ENCODE peak calls at places on chromosomes 4 and X, in four cellular contexts. T, U, O and X are unnamed samples.

GRCh38 chr4:180669637-180670036 is 1573.6 kb upstream of the TENM3 start:
- DNase-seq in T (no peak), U (no peak), O (no peak), X (no peak)

GRCh38 chrX:318068-318738 is 393 bp downstream of the GTPBP6 start:
- DNase-seq in T (peak; percentile 99), U (peak; percentile 100), O (peak; percentile 99), X (peak; percentile 99)

GRCh38 chrX:107442914-107443527 is 6.4 kb upstream of the FRMPD3 start:
- DNase-seq in T (no peak), U (no peak), O (no peak), X (no peak)

GRCh38 chrX:31213941-31214340 is 142.1 kb upstream of the FTHL17 start:
- DNase-seq in T (no peak), U (peak; percentile 28), O (no peak), X (peak; percentile 16)

GRCh38 chr4:75819121-75819520 is 83.1 kb downstream of the PPEF2 start:
- DNase-seq in T (no peak), U (no peak), O (no peak), X (no peak)

GRCh38 chr4:161841759-161842158 is 322.0 kb downstream of the FSTL5 start:
- DNase-seq in T (no peak), U (no peak), O (no peak), X (peak; percentile 50)

GRCh38 chr4:48963042-48963679 is 22.9 kb upstream of the CWH43 start:
- DNase-seq in T (peak; percentile 74), U (peak; percentile 87), O (peak; percentile 81), X (peak; percentile 78)

GRCh38 chr4:106676173-106676921 is 307.8 kb upstream of the GIMD1 start:
- DNase-seq in T (no peak), U (no peak), O (no peak), X (no peak)

GRCh38 chrX:15465896-15466651 is 27.1 kb downstream of the PIR start:
- DNase-seq in T (no peak), U (peak; percentile 5), O (no peak), X (peak; percentile 19)

GRCh38 chr4:15035152-15035551 is 32.9 kb downstream of the CPEB2 start:
- DNase-seq in T (no peak), U (no peak), O (no peak), X (no peak)

GRCh38 chr4:174873931-174874330 is 44.2 kb upstream of the ADAM29 start:
- DNase-seq in T (no peak), U (no peak), O (peak; percentile 14), X (peak; percentile 41)

GRCh38 chr4:173529505-173530325 is at the start of gene HAND2:
- DNase-seq in T (no peak), U (peak; percentile 94), O (peak; percentile 81), X (peak; percentile 87)

GRCh38 chr4:139848043-139848442 is 182.4 kb downstream of the MGST2 start:
- DNase-seq in T (no peak), U (no peak), O (no peak), X (no peak)

GRCh38 chrX:23380581-23380980 is 45.9 kb downstream of the PTCHD1 start:
- DNase-seq in T (no peak), U (no peak), O (no peak), X (no peak)

GRCh38 chrX:108736509-108737479 is at the start of gene IRS4:
- DNase-seq in T (no peak), U (peak; percentile 79), O (peak; percentile 29), X (no peak)

GRCh38 chrX:108735087-108735679 is 1.2 kb downstream of the IRS4 start:
- DNase-seq in T (no peak), U (peak; percentile 34), O (no peak), X (no peak)

GRCh38 chrX:108737754-108738153 is 1.4 kb upstream of the IRS4 start:
- DNase-seq in T (no peak), U (no peak), O (no peak), X (no peak)

GRCh38 chrX:108734426-108734825 is 1.9 kb downstream of the IRS4 start:
- DNase-seq in T (no peak), U (no peak), O (no peak), X (no peak)

GRCh38 chrX:108735680-108736508 is 469 bp downstream of the IRS4 start:
- DNase-seq in T (no peak), U (peak; percentile 36), O (peak; percentile 20), X (no peak)
- H3K9me3 ChIP-seq in T (peaks cover 12% of the 10 kb centered on the region), U (no peaks in the 10 kb centered on the region), O (no peaks in the 10 kb centered on the region), X (no peaks in the 10 kb centered on the region)

GRCh38 chrX:80246273-80246672 is 174.0 kb upstream of the TENT5D start:
- DNase-seq in T (no peak), U (no peak), O (no peak), X (no peak)
- TF ChIP-seq CTCF in T (no peak), U (no peak), O (no peak), X (no peak)

DNA sequence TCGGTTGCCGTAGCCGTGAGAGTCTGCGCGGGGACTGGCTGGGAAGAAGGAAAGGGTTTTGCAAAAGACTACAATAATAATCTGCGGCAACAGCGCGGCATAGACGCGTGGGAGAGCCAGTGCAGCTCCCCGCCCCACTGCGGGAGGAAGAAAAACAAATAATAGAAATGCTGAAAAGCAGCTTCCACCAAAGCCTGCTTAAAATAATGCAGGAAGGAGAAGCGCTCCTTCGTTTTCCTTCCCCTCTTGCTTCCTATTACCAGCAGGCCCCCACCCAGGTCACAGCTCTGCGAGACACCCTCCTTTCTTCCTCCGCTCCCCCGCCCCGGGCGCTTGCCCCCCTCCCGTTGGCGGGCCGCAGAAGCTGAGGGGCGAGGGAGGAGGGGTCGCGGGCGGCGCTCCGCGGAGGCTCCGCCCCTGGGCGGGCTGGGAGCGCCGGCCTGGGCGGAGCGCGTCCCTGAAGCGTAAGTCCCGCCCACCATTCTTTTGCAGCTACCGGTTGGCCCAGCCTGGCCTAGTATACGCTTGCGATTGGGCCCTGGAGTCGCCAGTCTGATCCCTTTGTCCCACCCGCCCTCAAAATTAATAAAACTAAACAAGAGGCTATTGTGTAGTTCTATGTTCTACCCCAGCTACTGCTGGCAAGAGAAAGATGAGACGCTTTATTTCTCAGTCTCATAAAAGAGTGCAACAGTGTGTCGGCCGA is 636 bp upstream of the AMOT start:
- DNase-seq in T (peak; percentile 83), U (peak; percentile 96), O (peak; percentile 92), X (peak; percentile 83)
- H3K27ac ChIP-seq in T (peak overlapping the region; percentile 85), U (peak overlapping the region; percentile 85), O (peak overlapping the region; percentile 63), X (peak overlapping the region; percentile 89)

DNA sequence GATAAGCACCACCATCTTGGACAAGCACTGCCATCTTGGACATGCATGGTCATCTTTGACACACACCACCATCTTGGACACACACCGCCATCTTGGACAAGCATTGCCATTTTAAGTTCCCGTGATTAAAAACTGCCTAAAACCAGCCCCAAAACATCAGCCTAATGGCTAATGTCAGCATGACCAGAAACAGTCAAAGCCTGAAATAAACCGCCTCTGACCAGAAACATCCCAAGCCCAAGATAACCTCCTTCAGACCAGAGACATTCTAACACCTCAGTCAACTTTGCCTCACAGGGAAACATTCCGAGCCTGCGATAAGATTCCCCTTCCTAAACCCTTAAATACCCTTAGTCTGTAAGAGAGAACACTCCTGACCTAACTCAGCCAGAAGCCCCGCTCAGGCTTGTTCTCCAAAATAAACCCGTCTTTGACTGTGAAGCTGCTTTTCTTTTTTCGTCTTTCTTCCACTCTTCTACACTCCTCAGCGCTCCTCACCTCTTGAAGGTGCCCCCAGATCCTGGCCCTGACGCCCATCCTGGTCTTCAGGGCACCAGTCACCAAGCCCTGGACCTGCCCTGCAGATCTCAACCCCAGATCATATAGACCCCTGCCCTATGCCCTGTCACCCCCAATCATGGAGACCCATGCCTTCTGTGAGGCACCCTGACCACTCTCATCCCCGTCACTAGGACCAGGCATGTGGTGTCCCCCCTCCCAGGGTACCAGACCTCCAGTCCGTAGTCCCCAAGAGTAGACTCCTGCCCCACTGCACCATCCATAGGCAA is 3.7 kb downstream of the ASMTL start:
- DNase-seq in T (no peak), U (no peak), O (peak; percentile 7), X (peak; percentile 5)
- H3K9me3 ChIP-seq in T (no peaks in the 10 kb centered on the region), U (no peaks in the 10 kb centered on the region), O (no peaks in the 10 kb centered on the region), X (no peaks in the 10 kb centered on the region)

DNA sequence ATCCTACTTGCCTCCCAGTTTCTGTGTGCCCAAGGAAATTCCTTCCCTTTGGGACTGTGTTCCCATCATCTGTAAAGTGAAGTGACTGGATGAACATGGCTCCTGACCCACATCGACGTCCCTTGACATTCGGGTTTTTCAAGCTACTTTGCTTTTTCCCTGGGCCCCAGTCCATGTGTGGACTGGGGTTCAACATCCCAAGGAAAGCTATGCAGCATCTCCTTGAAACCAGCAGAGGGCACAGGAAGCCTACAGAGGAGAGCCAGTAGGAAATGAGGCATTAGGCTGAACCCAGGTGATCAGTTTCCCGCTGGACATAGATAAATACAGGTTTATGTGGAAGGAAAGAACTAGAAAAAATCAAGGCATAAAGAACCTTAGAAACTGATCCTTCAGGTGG is 145.1 kb upstream of the ARHGEF9 start:
- DNase-seq in T (no peak), U (peak; percentile 18), O (peak; percentile 12), X (peak; percentile 27)
- TF ChIP-seq CTCF in T (peak; percentile 9), U (no peak), O (no peak), X (peak; percentile 74)